ENCODE peak calls at places on chromosomes 13 and 19, in five cellular contexts. M, S, G, N and T are unnamed samples.

GRCh38 chr13:58827904-58828303 is 1196.4 kb downstream of the PCDH17 start:
- DNase-seq in M (no peak), N (no peak), S (no peak), G (no peak), T (no peak)

GRCh38 chr13:45393941-45394570 is 24.1 kb downstream of the SLC25A30 start:
- DNase-seq in N (peak), M (peak), S (peak), G (peak), T (peak)

GRCh38 chr19:46256855-46257254 is 27.3 kb downstream of the IGFL1 start:
- DNase-seq in N (no peak), G (peak), S (peak), M (no peak), T (no peak)

GRCh38 chr13:51802601-51803000 is 1.4 kb downstream of the DHRS12 start:
- DNase-seq in M (no peak), G (no peak), S (no peak), N (no peak), T (no peak)

GRCh38 chr13:95098916-95099315 is 202.3 kb downstream of the ABCC4 start:
- DNase-seq in M (no peak), S (no peak), N (no peak), G (no peak), T (no peak)

GRCh38 chr13:47298506-47298905 is 401.7 kb upstream of the HTR2A start:
- DNase-seq in S (peak), N (no peak), G (peak), M (no peak), T (no peak)

GRCh38 chr13:84917252-84917878 is 881.9 kb downstream of the SLITRK6 start:
- DNase-seq in N (peak), S (peak), M (no peak), G (peak), T (no peak)

GRCh38 chr19:38596057-38596981 is 21.4 kb downstream of the MAP4K1 start:
- DNase-seq in G (no peak), S (peak), N (peak), M (peak), T (peak)

GRCh38 chr19:56837492-56837891 is 3.0 kb downstream of the PEG3 start:
- DNase-seq in N (peak), G (no peak), M (no peak), S (no peak), T (no peak)

GRCh38 chr13:65540064-65540635 is 1690.0 kb downstream of the PCDH9 start:
- DNase-seq in M (no peak), N (no peak), S (no peak), G (no peak), T (no peak)

GRCh38 chr13:34869737-34870136 is 72.3 kb upstream of the NBEA start:
- DNase-seq in S (no peak), M (no peak), G (no peak), N (no peak), T (no peak)

GRCh38 chr13:113062691-113063090 is 42.9 kb upstream of the F7 start:
- DNase-seq in N (no peak), S (no peak), M (no peak), G (no peak), T (no peak)

GRCh38 chr13:42110410-42111155 is 62.1 kb downstream of the DGKH start:
- DNase-seq in S (peak), G (peak), N (peak), M (no peak), T (peak)

GRCh38 chr19:4582112-4582553 is 22.6 kb upstream of the SEMA6B start:
- DNase-seq in N (no peak), S (no peak), M (no peak), G (no peak), T (no peak)
- H2BK15ac ChIP-seq in N (no peak), S (peak), M (no peak), G (no peak), T (no peak)

GRCh38 chr19:51317381-51317780 is 5.9 kb downstream of the IGLON5 start:
- DNase-seq in M (no peak), N (no peak), S (no peak), G (no peak), T (no peak)

GRCh38 chr19:51316688-51317087 is 5.2 kb downstream of the IGLON5 start:
- DNase-seq in M (no peak), N (no peak), G (no peak), S (no peak), T (no peak)

GRCh38 chr19:51317968-51318367 is 6.5 kb downstream of the IGLON5 start:
- DNase-seq in G (no peak), S (no peak), N (no peak), M (no peak), T (no peak)

GRCh38 chr19:51320258-51320657 is 8.8 kb downstream of the IGLON5 start:
- DNase-seq in N (no peak), S (no peak), M (no peak), G (no peak), T (no peak)

GRCh38 chr19:51318687-51319675 is 7.5 kb downstream of the IGLON5 start:
- DNase-seq in S (no peak), M (no peak), N (no peak), G (no peak), T (no peak)
- H3K18ac ChIP-seq in S (no peak), M (no peak), N (no peak), G (no peak), T (no peak)

GRCh38 chr19:1407662-1408299 is 395 bp downstream of the DAZAP1 start:
- DNase-seq in G (no peak), S (no peak), N (no peak), M (no peak), T (no peak)

GRCh38 chr19:1408300-1409203 is 1.2 kb downstream of the DAZAP1 start:
- DNase-seq in N (peak), M (no peak), S (peak), G (peak), T (peak)

GRCh38 chr19:1409204-1410005 is 2.0 kb downstream of the DAZAP1 start:
- DNase-seq in N (no peak), M (no peak), S (no peak), G (no peak), T (no peak)

GRCh38 chr19:1406818-1407661 is at the start of gene DAZAP1:
- DNase-seq in G (peak), M (peak), S (peak), N (peak), T (peak)

DNA sequence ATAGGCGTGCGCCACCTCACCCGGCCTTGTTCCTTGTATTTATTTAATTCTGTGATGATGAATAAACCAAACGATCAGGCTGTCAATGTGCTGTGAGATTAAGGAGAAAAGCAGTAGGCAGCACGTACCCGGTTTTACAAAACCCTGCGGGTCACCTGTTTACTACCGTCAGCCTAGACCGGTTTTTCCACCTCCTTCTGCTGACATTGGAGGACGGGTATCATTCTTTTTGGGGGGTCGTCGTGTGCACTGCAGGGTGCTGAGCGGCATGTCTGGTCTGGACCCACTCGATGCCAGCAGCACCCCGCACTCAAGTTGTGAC is 929 bp upstream of the DAZAP1 start:
- DNase-seq in N (no peak), M (no peak), G (no peak), S (no peak), T (no peak)
- H3K27ac ChIP-seq in N (no peak), M (no peak), G (no peak), S (no peak), T (no peak)

DNA sequence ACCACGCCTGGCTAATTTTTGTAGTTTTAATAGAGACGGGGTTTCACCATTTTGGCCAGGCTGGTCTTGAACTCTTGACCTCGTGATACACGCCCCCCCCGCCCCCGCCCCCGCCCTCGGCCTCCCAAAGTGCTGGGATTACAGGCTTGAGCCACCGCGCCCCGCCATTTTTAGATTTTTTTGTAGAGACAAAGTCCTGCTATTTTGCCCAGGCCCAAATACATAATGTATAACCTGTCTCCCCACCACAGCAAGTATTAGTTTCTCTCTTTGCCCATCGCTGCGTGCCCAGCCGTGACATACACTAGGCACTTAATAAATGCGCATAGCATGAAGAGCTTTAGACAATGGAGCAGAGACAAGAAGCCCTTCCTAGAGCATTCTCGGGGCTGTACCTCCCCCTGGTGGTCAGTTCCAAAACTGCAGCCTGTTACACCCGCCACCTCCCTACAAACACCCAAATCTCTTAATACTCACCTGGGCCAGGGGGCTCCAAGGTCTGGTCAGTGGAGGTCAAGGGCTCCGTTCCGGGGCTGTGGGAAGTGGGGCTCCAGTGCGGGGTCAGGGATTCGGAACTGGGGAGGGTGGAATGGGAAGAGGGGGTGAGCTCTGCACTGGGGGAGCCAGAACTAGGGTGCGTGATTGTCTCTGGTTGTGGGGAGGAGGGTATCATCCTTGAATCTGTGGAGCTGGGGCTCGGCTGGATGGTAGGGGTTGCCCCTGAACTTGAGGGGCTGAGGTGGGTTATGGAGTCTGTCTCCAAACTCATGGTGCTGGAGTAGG is 22.5 kb downstream of the IQCN start:
- DNase-seq in G (peak), M (peak), N (peak), S (peak), T (peak)
- H2BK15ac ChIP-seq in G (no peak), M (no peak), N (no peak), S (no peak), T (peak)

DNA sequence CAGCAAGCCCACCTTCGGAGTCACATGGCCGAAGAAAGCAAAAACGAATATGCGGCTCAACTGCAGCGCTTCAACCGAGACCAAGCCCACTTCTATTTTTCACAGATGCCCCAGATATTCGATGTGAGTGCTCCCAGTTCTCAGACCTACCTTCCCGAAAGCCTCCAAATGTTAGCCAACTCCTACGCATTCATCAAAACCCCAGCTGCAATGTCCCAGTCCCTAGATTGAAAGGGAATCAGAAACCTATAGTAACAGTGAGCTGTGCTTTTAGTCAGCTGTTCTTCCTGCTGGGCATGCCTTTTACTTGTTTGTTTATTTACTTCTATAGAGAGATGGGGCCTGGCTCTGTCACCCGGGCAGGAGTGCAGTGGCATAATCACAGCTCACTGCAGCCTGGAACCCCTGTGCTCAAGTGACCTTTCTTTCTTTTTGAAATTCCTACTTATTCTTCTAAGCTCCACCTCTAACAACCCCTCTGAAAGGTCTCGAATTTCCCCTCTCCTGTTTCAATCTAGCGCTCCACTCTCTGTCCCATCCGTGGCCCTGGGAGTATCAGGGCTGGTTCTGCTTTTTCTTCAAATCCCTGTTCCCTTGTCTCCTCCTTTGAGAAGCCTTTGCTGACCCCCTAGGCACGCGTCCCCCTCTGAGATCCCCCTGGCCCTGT is 4.4 kb downstream of the TRIP10 start:
- DNase-seq in N (no peak), G (peak), S (peak), M (no peak), T (peak)
- H3K18ac ChIP-seq in N (no peak), G (peak), S (no peak), M (no peak), T (peak)

GRCh38 chr13:67299731-67300130 is 69.6 kb upstream of the PCDH9 start:
- DNase-seq in N (no peak), G (peak), M (no peak), S (no peak), T (no peak)

GRCh38 chr13:67298297-67298696 is 68.2 kb upstream of the PCDH9 start:
- DNase-seq in S (no peak), M (no peak), G (peak), N (no peak), T (no peak)

GRCh38 chr13:67296511-67296910 is 66.4 kb upstream of the PCDH9 start:
- DNase-seq in N (no peak), G (peak), M (no peak), S (no peak), T (no peak)

GRCh38 chr13:67303661-67304333 is 73.7 kb upstream of the PCDH9 start:
- DNase-seq in N (no peak), G (no peak), M (no peak), S (no peak), T (no peak)

DNA sequence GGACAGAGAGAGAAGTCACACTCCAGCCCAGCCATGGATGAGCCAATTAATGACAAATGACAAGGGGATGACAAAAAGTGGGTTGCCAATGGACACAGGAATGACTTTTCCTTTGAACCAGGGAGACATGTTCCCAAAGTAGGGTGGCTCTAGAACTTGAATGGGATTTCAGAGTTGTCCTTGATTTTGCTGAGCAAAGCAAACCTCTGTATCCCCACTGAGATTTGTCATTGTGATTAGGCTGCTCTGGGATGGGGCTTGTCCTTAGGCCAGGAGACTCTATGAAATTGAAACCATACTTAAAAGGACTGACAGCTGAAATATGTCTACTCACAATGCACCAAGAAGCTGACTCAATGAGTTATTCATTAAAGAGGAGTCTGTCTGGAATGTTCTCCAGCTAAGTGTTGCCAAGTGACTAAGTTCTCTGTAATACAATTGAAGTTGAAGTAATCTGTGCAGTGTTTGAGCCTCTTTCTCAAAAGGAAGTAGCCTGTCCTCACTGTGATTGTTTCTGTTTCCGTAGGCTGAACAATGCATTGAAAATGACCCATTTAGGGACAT is 69.0 kb upstream of the PCDH9 start:
- DNase-seq in G (peak), N (no peak), S (peak), M (no peak), T (no peak)
- H3K27ac ChIP-seq in G (peak), N (no peak), S (peak), M (no peak), T (no peak)

GRCh38 chr13:74227476-74228158 is 93.4 kb upstream of the KLF12 start:
- DNase-seq in M (no peak), N (no peak), G (no peak), S (no peak), T (no peak)

GRCh38 chr13:74226791-74227475 is 92.7 kb upstream of the KLF12 start:
- DNase-seq in M (no peak), N (no peak), S (no peak), G (peak), T (no peak)

GRCh38 chr13:74230984-74231443 is 96.8 kb upstream of the KLF12 start:
- DNase-seq in N (no peak), G (no peak), S (no peak), M (no peak), T (no peak)

DNA sequence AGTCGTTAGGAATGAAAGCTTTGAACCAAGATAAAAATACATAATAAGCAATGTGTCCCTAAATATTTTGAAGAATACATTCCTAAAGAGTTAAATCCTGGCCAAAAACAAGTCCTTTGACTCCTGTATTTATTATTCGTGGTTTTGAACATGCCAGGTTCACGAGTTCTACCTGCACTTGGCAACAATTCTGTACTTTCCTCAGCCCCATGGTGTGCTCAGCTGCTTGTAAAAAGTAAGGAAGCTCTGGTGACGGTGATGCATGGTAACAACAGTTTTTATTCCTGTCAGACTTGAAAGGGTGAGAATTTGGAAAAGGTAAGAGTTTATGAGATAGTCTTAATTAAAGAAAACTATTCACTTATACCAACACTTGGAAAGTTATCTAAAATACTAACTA is 95.0 kb upstream of the KLF12 start:
- DNase-seq in G (peak), S (no peak), M (no peak), N (no peak), T (no peak)
- H2BK15ac ChIP-seq in G (no peak), S (no peak), M (no peak), N (no peak), T (no peak)

DNA sequence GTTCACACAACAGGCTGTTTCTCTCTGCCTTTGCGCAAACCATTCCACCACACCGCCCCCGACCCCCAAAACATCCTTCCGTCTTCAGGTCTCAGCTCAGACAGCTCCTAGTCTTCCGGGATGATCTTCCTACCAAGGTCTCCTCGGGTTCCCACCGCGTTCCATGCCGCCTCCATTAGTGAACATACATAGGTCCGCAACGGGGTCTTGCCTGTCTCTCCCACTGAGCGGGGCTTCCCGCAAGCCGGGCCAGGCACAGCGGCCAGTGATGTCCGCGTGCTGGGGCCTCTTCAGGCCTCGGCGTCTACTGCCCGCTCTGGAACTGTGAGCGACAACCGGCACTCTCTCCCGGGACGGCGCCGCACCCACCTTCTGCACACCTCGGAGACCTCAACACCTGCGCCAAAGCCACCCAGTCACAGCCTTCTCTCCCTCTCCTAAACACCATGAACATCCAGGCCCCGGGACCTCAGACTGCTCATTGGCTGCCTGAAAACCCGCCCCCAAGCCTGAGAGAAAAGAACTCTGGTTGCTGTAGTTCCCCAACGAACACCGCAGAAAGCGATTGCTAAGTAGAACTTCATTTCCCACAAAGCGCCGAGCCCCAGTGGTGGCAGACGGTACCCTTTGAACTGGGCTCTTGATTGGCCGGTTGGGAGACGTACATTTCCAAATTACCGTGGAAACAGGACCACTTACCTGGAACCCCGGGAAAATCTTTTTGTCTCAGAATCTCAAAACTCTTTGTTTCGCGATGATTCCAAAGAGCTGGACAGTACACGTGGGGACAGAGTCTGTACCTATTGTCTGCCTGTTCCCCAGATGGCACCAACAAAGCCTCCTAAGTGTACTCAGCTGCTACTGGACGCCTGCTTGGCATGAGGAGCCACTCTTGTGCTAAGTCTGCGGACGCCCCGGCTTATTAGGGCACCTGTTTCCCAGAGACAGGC is 9.5 kb downstream of the DYRK1B start:
- DNase-seq in S (peak), G (peak), N (peak), M (peak), T (peak)
- H3K18ac ChIP-seq in S (peak), G (no peak), N (no peak), M (peak), T (peak)

GRCh38 chr19:18287836-18288772 is 6.7 kb upstream of the JUND start:
- DNase-seq in M (peak), S (no peak), G (no peak), N (peak), T (no peak)
- H3K27ac ChIP-seq in M (no peak), S (peak), G (no peak), N (peak), T (peak)

DNA sequence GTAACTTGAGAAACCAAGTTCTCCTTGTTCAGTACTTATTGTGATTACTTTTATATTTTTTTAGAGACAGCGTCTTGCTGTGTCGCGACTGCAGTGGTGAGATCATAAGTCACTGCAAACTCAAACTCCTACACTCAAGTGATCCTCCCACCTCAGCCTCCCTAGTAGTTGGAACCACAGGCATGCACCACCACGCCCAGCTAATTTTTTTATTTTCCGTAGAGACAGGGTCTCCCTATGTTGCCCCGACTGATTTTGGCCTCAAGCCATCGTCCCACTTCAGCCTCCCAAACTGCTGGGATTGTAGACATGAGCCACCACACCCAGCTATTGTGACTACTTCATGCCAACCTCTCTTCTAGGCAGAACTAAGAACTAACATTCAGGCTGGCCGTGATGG is 8.3 kb downstream of the C19orf53 start:
- DNase-seq in M (no peak), S (no peak), N (no peak), G (no peak), T (no peak)
- H2BK15ac ChIP-seq in M (no peak), S (no peak), N (no peak), G (peak), T (peak)